ENCODE peak calls at places on chromosome 21, in five cellular contexts. J is suprapubic skin, P is HepG2, D is K562, N is stomach. Q is an unnamed sample.

GRCh38 chr21:39518055-39518844 is 66.5 kb downstream of the SH3BGR start:
- DNase-seq in P (peak), D (peak), N (peak), J (no peak), Q (peak)

GRCh38 chr21:16308269-16308668 is 578.5 kb downstream of the USP25 start:
- DNase-seq in D (no peak), N (no peak), J (no peak), P (no peak), Q (no peak)

GRCh38 chr21:37153193-37153934 is 80.3 kb downstream of the TTC3 start:
- DNase-seq in D (no peak), N (no peak), J (no peak), P (peak), Q (no peak)

GRCh38 chr21:21111309-21111920 is 113.2 kb downstream of the NCAM2 start:
- DNase-seq in N (no peak), P (no peak), J (no peak), D (no peak), Q (no peak)

GRCh38 chr21:42190492-42190875 is 28.5 kb upstream of the ABCG1 start:
- DNase-seq in D (no peak), N (no peak), P (no peak), J (no peak), Q (no peak)

GRCh38 chr21:31334648-31335121 is 9.4 kb downstream of the TIAM1 start:
- DNase-seq in D (no peak), J (no peak), N (peak), P (no peak), Q (no peak)

GRCh38 chr21:21897275-21897883 is 899.2 kb downstream of the NCAM2 start:
- DNase-seq in D (no peak), P (no peak), N (no peak), J (no peak), Q (no peak)

GRCh38 chr21:38813143-38813542 is 7.4 kb downstream of the ETS2 start:
- DNase-seq in P (no peak), J (no peak), D (no peak), N (no peak), Q (no peak)

GRCh38 chr21:29287383-29287782 is 11.3 kb upstream of the BACH1 start:
- DNase-seq in D (no peak), J (no peak), P (peak), N (no peak), Q (peak)

GRCh38 chr21:33914188-33914587 is 1.4 kb downstream of the ATP5PO start:
- DNase-seq in P (no peak), J (no peak), N (no peak), D (no peak), Q (no peak)

GRCh38 chr21:17250651-17251294 is 262.1 kb upstream of the CXADR start:
- DNase-seq in J (no peak), D (no peak), N (no peak), P (no peak), Q (no peak)

GRCh38 chr21:41582866-41583265 is 74.9 kb upstream of the TMPRSS2 start:
- DNase-seq in N (peak), D (no peak), P (no peak), J (no peak), Q (no peak)

GRCh38 chr21:14736162-14736561 is 190.0 kb upstream of the SAMSN1 start:
- DNase-seq in N (no peak), J (no peak), P (no peak), D (no peak), Q (no peak)

GRCh38 chr21:15121655-15122120 is 56.9 kb upstream of the NRIP1 start:
- DNase-seq in N (peak), P (peak), D (no peak), J (no peak), Q (no peak)

GRCh38 chr21:31580866-31581276 is 78.6 kb upstream of the SOD1 start:
- DNase-seq in P (peak), J (no peak), D (peak), N (peak), Q (no peak)

GRCh38 chr21:42223826-42224575 is 5.1 kb downstream of the ABCG1 start:
- DNase-seq in N (no peak), J (no peak), P (no peak), D (no peak), Q (no peak)

GRCh38 chr21:33699277-33699676 is 57.0 kb downstream of the ITSN1 start:
- DNase-seq in P (no peak), N (no peak), J (no peak), D (no peak), Q (no peak)

GRCh38 chr21:28142692-28143091 is 850.0 kb downstream of the LTN1 start:
- DNase-seq in N (no peak), J (no peak), P (no peak), D (no peak), Q (no peak)

GRCh38 chr21:42191978-42192595 is 26.9 kb upstream of the ABCG1 start:
- DNase-seq in J (no peak), D (no peak), P (no peak), N (no peak), Q (peak)

GRCh38 chr21:15282666-15283065 is 217.9 kb upstream of the NRIP1 start:
- DNase-seq in D (no peak), J (no peak), N (no peak), P (no peak), Q (no peak)

GRCh38 chr21:42237577-42237976 is 18.6 kb downstream of the ABCG1 start:
- DNase-seq in P (no peak), J (no peak), D (no peak), N (no peak), Q (no peak)

GRCh38 chr21:37445228-37445627 is 78.7 kb downstream of the DYRK1A start:
- DNase-seq in J (no peak), N (no peak), D (no peak), P (no peak), Q (no peak)

GRCh38 chr21:41446571-41446970 is 20.5 kb downstream of the MX1 start:
- DNase-seq in J (peak), D (no peak), P (no peak), N (no peak), Q (no peak)

GRCh38 chr21:39384674-39385298 is 35.9 kb upstream of the HMGN1 start:
- DNase-seq in J (no peak), N (no peak), P (peak), D (no peak), Q (no peak)

GRCh38 chr21:18499761-18500376 is 96.3 kb upstream of the TMPRSS15 start:
- DNase-seq in N (peak), D (peak), J (no peak), P (peak), Q (no peak)

GRCh38 chr21:39441502-39442475 is 3.8 kb downstream of the LCA5L start:
- DNase-seq in P (peak), J (no peak), N (no peak), D (peak), Q (no peak)

GRCh38 chr21:40176732-40177131 is 309.5 kb downstream of the PCP4 start:
- DNase-seq in D (no peak), J (no peak), P (no peak), N (no peak), Q (no peak)

GRCh38 chr21:33036430-33037162 is 10.9 kb downstream of the OLIG2 start:
- DNase-seq in D (no peak), N (peak), J (no peak), P (no peak), Q (no peak)

GRCh38 chr21:33411949-33412430 is 8.8 kb downstream of the IFNGR2 start:
- DNase-seq in P (peak), J (no peak), N (peak), D (no peak), Q (no peak)

GRCh38 chr21:42112857-42113256 is 41.7 kb downstream of the UMODL1 start:
- DNase-seq in D (no peak), N (no peak), J (no peak), P (no peak), Q (no peak)

GRCh38 chr21:39377444-39378050 is 28.7 kb upstream of the HMGN1 start:
- DNase-seq in J (no peak), D (peak), P (peak), N (no peak), Q (no peak)

GRCh38 chr21:16570196-16570595 is 840.4 kb downstream of the USP25 start:
- DNase-seq in D (no peak), P (no peak), N (no peak), J (no peak), Q (no peak)

GRCh38 chr21:33949516-33950424 is 34.2 kb upstream of the ATP5PO start:
- DNase-seq in N (no peak), J (no peak), D (no peak), P (no peak), Q (no peak)

GRCh38 chr21:25979845-25980433 is 190.6 kb downstream of the APP start:
- DNase-seq in N (no peak), P (no peak), J (no peak), D (no peak), Q (no peak)
- TF ChIP-seq POLR2AphosphoS5 in N (no peak), P (no peak), J (no peak), D (no peak), Q (no peak)

GRCh38 chr21:45804809-45805313 is 161.3 kb downstream of the PCBP3 start:
- DNase-seq in P (no peak), D (no peak), J (no peak), N (no peak), Q (no peak)
- TF ChIP-seq EP300 in P (no peak), D (no peak), J (no peak), N (no peak), Q (no peak)

DNA sequence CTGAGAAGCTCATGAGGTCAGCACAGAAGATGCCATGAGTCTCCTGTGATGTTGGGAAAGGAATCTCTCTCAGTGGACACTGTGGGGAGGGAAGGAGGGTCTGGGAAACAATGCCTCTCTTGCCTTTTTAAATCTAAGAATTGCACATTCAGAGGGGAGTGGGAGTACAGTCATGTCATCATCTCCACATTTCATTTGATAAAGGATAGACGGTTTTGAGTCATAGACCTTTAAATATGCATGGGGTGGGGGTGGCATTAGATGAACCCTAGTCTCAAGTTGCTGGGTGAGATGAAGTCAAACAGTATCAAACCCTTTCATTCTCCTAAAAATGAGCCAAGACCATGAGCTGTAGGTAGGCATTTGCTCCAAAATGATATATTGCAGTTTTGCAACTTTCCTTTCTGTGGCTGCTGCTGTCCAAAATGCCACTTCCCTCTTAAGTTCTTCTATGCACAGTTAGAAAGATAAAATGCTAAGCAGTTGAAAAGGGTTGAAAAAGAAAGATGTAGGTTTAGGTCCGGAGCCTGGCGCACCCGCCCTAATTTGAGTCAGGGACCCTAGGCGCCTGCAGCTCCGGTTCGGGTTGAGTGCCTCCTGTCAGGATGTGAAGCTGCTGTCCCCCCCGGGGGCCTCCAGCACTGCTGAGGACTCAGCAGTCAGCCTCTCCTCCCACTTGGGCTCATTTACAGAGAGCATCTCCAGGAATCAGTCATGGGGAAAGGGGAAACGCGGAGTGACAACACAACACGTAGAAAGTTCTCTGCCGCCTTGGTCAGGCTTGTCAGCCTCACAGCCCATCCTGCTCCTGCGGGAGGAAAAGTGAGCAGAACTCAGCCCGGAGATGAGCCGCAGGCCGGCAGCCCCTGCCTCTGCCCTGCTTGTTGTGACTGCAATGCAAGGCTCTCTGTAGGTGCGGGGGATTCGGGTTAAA is 479.3 kb upstream of the RUNX1 start:
- DNase-seq in N (no peak), D (no peak), P (no peak), J (no peak), Q (no peak)
- H3K4me3 ChIP-seq in N (peak), D (no peak), P (peak), J (peak), Q (peak)

GRCh38 chr21:44326272-44326647 is 12.9 kb downstream of the CFAP410 start:
- DNase-seq in P (no peak), D (no peak), J (no peak), N (no peak), Q (no peak)
- TF ChIP-seq POLR2AphosphoS5 in P (no peak), D (no peak), J (no peak), N (no peak), Q (no peak)

DNA sequence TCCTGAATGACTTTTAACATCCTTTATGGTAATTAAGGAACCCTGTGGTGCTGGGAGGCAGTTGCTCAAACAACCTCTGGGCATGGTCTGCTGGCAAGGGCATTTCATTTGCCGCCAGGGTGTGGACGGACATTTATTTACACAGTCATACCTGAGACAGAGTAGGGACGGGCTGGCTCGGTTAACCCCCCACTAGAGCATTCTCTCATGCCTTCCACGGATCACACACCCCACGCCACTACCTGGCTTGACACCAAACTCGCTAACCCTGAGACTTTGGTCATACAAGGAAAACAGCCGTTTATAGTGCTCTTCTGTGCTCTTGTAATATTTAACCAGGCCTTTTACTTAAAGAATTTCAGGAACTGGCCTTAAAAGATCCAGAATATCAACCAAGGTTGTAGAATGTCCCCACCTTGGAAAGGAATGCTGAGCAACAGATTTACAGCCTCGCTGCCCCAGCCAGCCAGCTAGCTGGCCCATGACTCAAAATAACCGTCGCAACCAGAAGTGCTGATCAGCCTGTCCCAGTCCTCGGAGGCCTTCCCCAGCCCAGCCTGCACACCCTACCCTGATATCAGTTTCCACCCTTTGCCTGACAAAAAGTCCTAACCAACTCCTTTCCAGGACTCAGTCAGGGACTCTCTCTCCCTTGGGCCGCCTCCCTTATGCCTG is 6.5 kb upstream of the PDXK start:
- DNase-seq in P (no peak), D (peak), J (no peak), N (peak), Q (no peak)
- TF ChIP-seq EP300 in P (no peak), D (peak), J (no peak), N (no peak), Q (no peak)

GRCh38 chr21:43771199-43771675 is 4.9 kb downstream of the CSTB start:
- DNase-seq in P (no peak), N (no peak), D (no peak), J (no peak), Q (no peak)

GRCh38 chr21:43770066-43770655 is 5.9 kb downstream of the CSTB start:
- DNase-seq in D (no peak), J (no peak), P (no peak), N (no peak), Q (no peak)

GRCh38 chr21:43774163-43774562 is 1.9 kb downstream of the CSTB start:
- DNase-seq in J (no peak), P (no peak), D (no peak), N (no peak), Q (no peak)

GRCh38 chr21:43771698-43772367 is 4.3 kb downstream of the CSTB start:
- DNase-seq in J (no peak), P (no peak), N (no peak), D (no peak), Q (no peak)

GRCh38 chr21:43772368-43772870 is 3.7 kb downstream of the CSTB start:
- DNase-seq in J (no peak), N (no peak), P (no peak), D (no peak), Q (no peak)
- H3K4me3 ChIP-seq in J (no peak), N (no peak), P (no peak), D (no peak), Q (no peak)

Q was measured in esophagus muscularis mucosa.